ENCODE peak calls at places on chromosomes 13 and 19, in six cellular contexts. B, E, X, C, T and Y are unnamed samples.

GRCh38 chr19:12000152-12000981 is 35.1 kb downstream of the ZNF433 start:
- DNase-seq in T (no peak), X (peak; percentile 43), C (no peak), E (no peak), B (no peak), Y (no peak)

GRCh38 chr19:4061178-4061682 is 5.5 kb downstream of the ZBTB7A start:
- DNase-seq in E (no peak), T (no peak), X (no peak), B (no peak), C (no peak), Y (no peak)

GRCh38 chr13:109867766-109868165 is 81.4 kb upstream of the IRS2 start:
- DNase-seq in C (peak; percentile 12), E (no peak), X (no peak), B (no peak), T (no peak), Y (peak; percentile 15)

GRCh38 chr19:14427461-14427860 is 5.6 kb upstream of the PKN1 start:
- DNase-seq in E (no peak), T (no peak), B (no peak), X (no peak), C (no peak), Y (no peak)

GRCh38 chr19:41323430-41324125 is 13.6 kb downstream of the CCDC97 start:
- DNase-seq in C (peak; percentile 100), X (peak; percentile 98), B (no peak), T (peak; percentile 90), E (no peak), Y (peak; percentile 71)

GRCh38 chr13:101978546-101979315 is 423.1 kb downstream of the FGF14 start:
- DNase-seq in B (no peak), T (peak; percentile 37), E (no peak), X (no peak), C (no peak), Y (no peak)

GRCh38 chr13:49625392-49626137 is 2.7 kb upstream of the ARL11 start:
- DNase-seq in E (no peak), X (peak; percentile 6), B (no peak), T (no peak), C (no peak), Y (peak; percentile 48)

GRCh38 chr13:98254541-98254940 is 77.5 kb upstream of the RNF113B start:
- DNase-seq in C (peak; percentile 71), T (no peak), E (no peak), X (peak; percentile 86), B (no peak), Y (no peak)

GRCh38 chr13:109818891-109819290 is 32.5 kb upstream of the IRS2 start:
- DNase-seq in B (no peak), T (no peak), E (no peak), X (no peak), C (no peak), Y (peak; percentile 67)

GRCh38 chr13:100040196-100040595 is 48.7 kb upstream of the PCCA start:
- DNase-seq in B (no peak), X (no peak), T (no peak), C (no peak), E (no peak), Y (no peak)

GRCh38 chr19:31276831-31277230 is 72.4 kb downstream of the TSHZ3 start:
- DNase-seq in C (no peak), T (no peak), E (no peak), X (no peak), B (no peak), Y (no peak)

GRCh38 chr19:31274266-31274963 is 74.8 kb downstream of the TSHZ3 start:
- DNase-seq in B (no peak), E (no peak), X (no peak), T (no peak), C (no peak), Y (no peak)

GRCh38 chr19:31277516-31277915 is 71.7 kb downstream of the TSHZ3 start:
- DNase-seq in X (no peak), T (no peak), C (no peak), B (no peak), E (no peak), Y (no peak)

GRCh38 chr19:31272707-31273106 is 76.5 kb downstream of the TSHZ3 start:
- DNase-seq in E (no peak), B (no peak), T (no peak), X (no peak), C (no peak), Y (no peak)

GRCh38 chr19:31274964-31275319 is 74.3 kb downstream of the TSHZ3 start:
- DNase-seq in B (no peak), E (no peak), T (no peak), C (no peak), X (no peak), Y (no peak)
- H3K4me3 ChIP-seq in B (no peak overlapping the region), E (no peak overlapping the region), T (no peak overlapping the region), C (no peak overlapping the region), X (no peak overlapping the region), Y (no peak overlapping the region)

GRCh38 chr13:26693749-26694463 is 66.7 kb downstream of the GPR12 start:
- DNase-seq in T (peak; percentile 78), E (no peak), B (no peak), C (no peak), X (no peak), Y (no peak)
- H2BK5ac ChIP-seq in T (no peak overlapping the region), E (peak overlapping the region; percentile 60), B (no peak overlapping the region), C (no peak overlapping the region), X (no peak overlapping the region), Y (no peak overlapping the region)

GRCh38 chr13:67223742-67224141 is 6.4 kb downstream of the PCDH9 start:
- DNase-seq in X (peak; percentile 32), T (no peak), E (no peak), B (no peak), C (no peak), Y (no peak)

GRCh38 chr13:67224148-67224846 is 5.8 kb downstream of the PCDH9 start:
- DNase-seq in B (peak; percentile 56), X (peak; percentile 82), E (no peak), C (peak; percentile 83), T (peak; percentile 77), Y (no peak)

GRCh38 chr13:67219113-67219512 is 11.0 kb downstream of the PCDH9 start:
- DNase-seq in T (no peak), C (no peak), B (no peak), X (no peak), E (no peak), Y (no peak)

GRCh38 chr13:67223024-67223423 is 7.1 kb downstream of the PCDH9 start:
- DNase-seq in C (peak; percentile 59), E (no peak), X (peak; percentile 60), B (no peak), T (no peak), Y (no peak)

GRCh38 chr13:67221630-67222226 is 8.4 kb downstream of the PCDH9 start:
- DNase-seq in T (no peak), X (no peak), C (peak; percentile 7), E (no peak), B (no peak), Y (no peak)
- H3K4me3 ChIP-seq in T (no peak overlapping the region), X (no peak overlapping the region), C (peak overlapping the region; percentile 49), E (no peak overlapping the region), B (no peak overlapping the region), Y (no peak overlapping the region)

GRCh38 chr19:47156861-47157454 is 26.3 kb downstream of the SAE1 start:
- DNase-seq in X (no peak), B (no peak), E (no peak), C (peak; percentile 81), T (no peak), Y (no peak)

GRCh38 chr19:47158367-47158791 is 27.7 kb downstream of the SAE1 start:
- DNase-seq in C (no peak), T (no peak), B (no peak), X (no peak), E (no peak), Y (no peak)

GRCh38 chr19:47157455-47158321 is 27.1 kb downstream of the SAE1 start:
- DNase-seq in C (peak; percentile 47), E (peak; percentile 67), X (peak; percentile 72), B (peak; percentile 73), T (peak; percentile 97), Y (peak; percentile 90)

GRCh38 chr19:47161876-47162489 is 31.3 kb downstream of the SAE1 start:
- DNase-seq in E (no peak), X (peak; percentile 34), C (no peak), B (no peak), T (no peak), Y (no peak)

GRCh38 chr19:47158879-47159509 is 28.4 kb downstream of the SAE1 start:
- DNase-seq in X (peak; percentile 15), C (no peak), T (no peak), E (no peak), B (no peak), Y (no peak)
- H2BK5ac ChIP-seq in X (peak overlapping the region; percentile 92), C (no peak overlapping the region), T (peak overlapping the region; percentile 82), E (peak overlapping the region; percentile 93), B (no peak overlapping the region), Y (no peak overlapping the region)

GRCh38 chr13:94411747-94412146 is 67.7 kb downstream of the DCT start:
- DNase-seq in B (no peak), C (no peak), T (no peak), X (no peak), E (no peak), Y (no peak)
- H3K4me3 ChIP-seq in B (no peak overlapping the region), C (no peak overlapping the region), T (no peak overlapping the region), X (no peak overlapping the region), E (no peak overlapping the region), Y (no peak overlapping the region)

DNA sequence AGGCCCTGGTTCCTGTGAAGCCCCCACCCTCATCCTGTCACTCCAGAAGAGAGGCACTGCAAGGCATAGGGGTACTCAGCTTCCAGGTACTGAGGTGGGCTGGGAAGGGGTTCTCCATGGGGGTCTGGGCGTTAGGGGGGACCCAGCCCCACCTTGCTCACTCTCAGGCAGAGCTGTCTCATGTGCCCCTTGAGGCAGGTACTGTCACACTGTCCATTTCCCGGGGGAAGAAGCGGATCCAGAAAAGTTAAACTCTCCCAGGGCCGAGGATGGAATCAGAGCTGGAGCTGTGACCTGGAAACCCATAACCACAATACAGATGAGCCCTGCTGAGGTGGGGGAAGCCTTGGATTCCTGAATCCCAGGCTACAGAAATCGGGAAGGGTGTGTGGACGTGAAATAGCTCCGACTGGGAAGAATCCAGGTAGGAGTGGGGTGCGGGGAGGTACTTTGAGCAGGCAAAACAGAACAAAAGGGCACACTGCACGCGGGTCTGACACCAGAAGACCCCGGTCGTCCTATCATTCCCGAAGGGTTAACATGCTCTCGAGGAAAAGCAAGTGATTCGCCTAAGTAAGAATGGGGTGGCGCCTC is 529 bp upstream of the USE1 start:
- DNase-seq in C (no peak), E (peak; percentile 52), B (no peak), X (no peak), T (no peak), Y (peak; percentile 21)
- H2BK5ac ChIP-seq in C (peak overlapping the region; percentile 53), E (peak overlapping the region; percentile 84), B (peak overlapping the region; percentile 27), X (peak overlapping the region; percentile 51), T (peak overlapping the region; percentile 49), Y (peak overlapping the region; percentile 38)

DNA sequence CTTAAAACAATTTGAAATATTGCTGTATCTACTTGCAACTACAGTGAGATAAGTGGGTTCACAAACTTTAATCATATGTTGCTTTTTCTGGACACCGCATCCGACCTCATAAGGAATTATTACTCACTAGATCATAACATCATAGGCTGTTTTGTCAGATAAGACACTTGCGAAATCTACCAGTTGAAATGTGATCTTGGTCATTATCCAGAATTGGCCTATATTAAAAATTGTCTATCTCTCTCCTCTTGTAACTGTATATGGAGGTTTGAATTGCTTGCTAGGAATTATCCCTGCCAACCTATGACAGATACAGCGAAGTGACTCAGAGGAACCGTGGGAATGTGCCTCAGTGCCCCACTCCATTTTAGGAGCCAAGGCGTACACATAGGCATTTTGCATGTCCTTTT is 117.0 kb upstream of the POSTN start:
- DNase-seq in B (no peak), X (peak; percentile 95), C (peak; percentile 74), E (no peak), T (no peak), Y (peak; percentile 32)
- H3K4me3 ChIP-seq in B (no peak overlapping the region), X (no peak overlapping the region), C (no peak overlapping the region), E (no peak overlapping the region), T (no peak overlapping the region), Y (no peak overlapping the region)